ENCODE peak calls at places on chromosomes 13 and 19, in five cellular contexts. One of them, this sample, is unnamed.

GRCh38 chr13:105627270-105627669 is 908.2 kb downstream of the EFNB2 start:
- DNase-seq in esophagus squamous epithelium: no peak
- DNase-seq in T-helper 22 cell: no peak
- DNase-seq in RWPE1: no peak
- DNase-seq in D341Med: no peak
- DNase-seq in this sample: no peak

GRCh38 chr19:47255947-47256687 is at the start of gene CCDC9:
- DNase-seq in esophagus squamous epithelium: peak
- DNase-seq in T-helper 22 cell: peak
- DNase-seq in RWPE1: no peak
- DNase-seq in D341Med: no peak
- DNase-seq in this sample: peak

GRCh38 chr19:44737238-44738160 is 11.0 kb upstream of the BCL3 start:
- DNase-seq in esophagus squamous epithelium: no peak
- DNase-seq in T-helper 22 cell: no peak
- DNase-seq in RWPE1: no peak
- DNase-seq in D341Med: peak
- DNase-seq in this sample: no peak

GRCh38 chr19:30662211-30662861 is 290.2 kb downstream of the ZNF536 start:
- DNase-seq in esophagus squamous epithelium: no peak
- DNase-seq in T-helper 22 cell: no peak
- DNase-seq in RWPE1: no peak
- DNase-seq in D341Med: no peak
- DNase-seq in this sample: no peak

GRCh38 chr13:45276887-45277286 is 64.1 kb downstream of the TPT1 start:
- DNase-seq in esophagus squamous epithelium: no peak
- DNase-seq in T-helper 22 cell: no peak
- DNase-seq in RWPE1: no peak
- DNase-seq in D341Med: no peak
- DNase-seq in this sample: no peak

GRCh38 chr13:82569581-82569980 is 1312.7 kb downstream of the SLITRK1 start:
- DNase-seq in esophagus squamous epithelium: no peak
- DNase-seq in T-helper 22 cell: no peak
- DNase-seq in RWPE1: no peak
- DNase-seq in D341Med: no peak
- DNase-seq in this sample: no peak

GRCh38 chr19:32296694-32297093 is 48.7 kb upstream of the ZNF507 start:
- DNase-seq in esophagus squamous epithelium: no peak
- DNase-seq in T-helper 22 cell: no peak
- DNase-seq in RWPE1: no peak
- DNase-seq in D341Med: no peak
- DNase-seq in this sample: no peak

GRCh38 chr13:79423801-79424642 is 18.0 kb upstream of the RBM26 start:
- DNase-seq in esophagus squamous epithelium: no peak
- DNase-seq in T-helper 22 cell: no peak
- DNase-seq in RWPE1: peak
- DNase-seq in D341Med: peak
- DNase-seq in this sample: no peak

GRCh38 chr13:39321578-39321977 is 281.4 kb downstream of the LHFPL6 start:
- DNase-seq in esophagus squamous epithelium: no peak
- DNase-seq in T-helper 22 cell: no peak
- DNase-seq in RWPE1: no peak
- DNase-seq in D341Med: no peak
- DNase-seq in this sample: no peak

GRCh38 chr19:18429717-18430416 is 8.1 kb downstream of the ISYNA1 start:
- DNase-seq in esophagus squamous epithelium: no peak
- DNase-seq in T-helper 22 cell: no peak
- DNase-seq in RWPE1: no peak
- DNase-seq in D341Med: no peak
- DNase-seq in this sample: no peak

GRCh38 chr19:12880551-12881171 is 588 bp downstream of the DNASE2 start:
- DNase-seq in esophagus squamous epithelium: no peak
- DNase-seq in T-helper 22 cell: no peak
- DNase-seq in RWPE1: no peak
- DNase-seq in D341Med: peak
- DNase-seq in this sample: no peak